ENCODE peak calls at places on chromosome 20, in five cellular contexts. E, C, O, U and H are unnamed samples.

GRCh38 chr20:40706977-40707582 is 18.0 kb upstream of the MAFB start:
- DNase-seq in E (no peak), U (no peak), O (no peak), C (peak; percentile 5), H (no peak)

GRCh38 chr20:50308513-50309279 is 118.1 kb downstream of the CEBPB start:
- DNase-seq in U (no peak), E (no peak), C (peak; percentile 94), O (no peak), H (peak; percentile 80)

GRCh38 chr20:35648836-35649235 is 15.9 kb downstream of the CPNE1 start:
- DNase-seq in C (no peak), E (no peak), U (no peak), O (no peak), H (no peak)

GRCh38 chr20:3243718-3244358 is 4.8 kb upstream of the SLC4A11 start:
- DNase-seq in O (no peak), E (no peak), C (no peak), U (no peak), H (no peak)

GRCh38 chr20:19976595-19977372 is 40.4 kb upstream of the NAA20 start:
- DNase-seq in O (no peak), E (no peak), U (no peak), C (peak; percentile 94), H (peak; percentile 67)

GRCh38 chr20:44990425-44990824 is 24.1 kb downstream of the STK4 start:
- DNase-seq in U (no peak), O (no peak), C (no peak), E (peak; percentile 18), H (no peak)

GRCh38 chr20:63493563-63494020 is 5.3 kb downstream of the EEF1A2 start:
- DNase-seq in U (no peak), C (no peak), E (no peak), O (no peak), H (no peak)

GRCh38 chr20:25223179-25223661 is 24.7 kb upstream of the PYGB start:
- DNase-seq in E (no peak), C (peak; percentile 98), U (peak; percentile 37), O (no peak), H (no peak)

GRCh38 chr20:39775110-39775509 is 813.0 kb downstream of the DHX35 start:
- DNase-seq in U (no peak), E (no peak), O (no peak), C (peak; percentile 29), H (no peak)

GRCh38 chr20:63014710-63015109 is 7.9 kb upstream of the BHLHE23 start:
- DNase-seq in E (no peak), O (no peak), U (peak; percentile 77), C (no peak), H (no peak)

GRCh38 chr20:9054176-9054575 is 14.7 kb upstream of the PLCB4 start:
- DNase-seq in U (no peak), O (no peak), C (no peak), E (no peak), H (no peak)

GRCh38 chr20:24389686-24390085 is 79.7 kb upstream of the SYNDIG1 start:
- DNase-seq in O (no peak), E (no peak), C (no peak), U (no peak), H (no peak)

GRCh38 chr20:57166568-57167291 is 99.7 kb downstream of the BMP7 start:
- DNase-seq in E (no peak), C (no peak), U (no peak), O (no peak), H (no peak)

GRCh38 chr20:23152308-23152892 is 66.3 kb upstream of the CD93 start:
- DNase-seq in O (no peak), C (peak; percentile 58), U (no peak), E (no peak), H (no peak)

GRCh38 chr20:48738094-48738398 is 89.8 kb downstream of the PREX1 start:
- DNase-seq in U (no peak), C (no peak), O (no peak), E (no peak), H (no peak)